ENCODE peak calls at places on chromosomes 1 and 21, in four cellular contexts. U, W, X and K are unnamed samples.

GRCh38 chr1:39354572-39354971 is 136.9 kb upstream of the BMP8A start:
- DNase-seq in X (no peak), W (no peak), U (no peak), K (no peak)

GRCh38 chr1:9436258-9436657 is 103.0 kb upstream of the SLC25A33 start:
- DNase-seq in U (no peak), W (no peak), X (peak), K (no peak)

GRCh38 chr1:234608026-234608719 is 1.8 kb downstream of the IRF2BP2 start:
- DNase-seq in W (peak), U (peak), X (peak), K (no peak)

GRCh38 chr1:156513189-156513588 is 12.6 kb upstream of the MEF2D start:
- DNase-seq in U (no peak), X (no peak), W (no peak), K (no peak)

GRCh38 chr1:10647414-10648170 is 148.9 kb downstream of the CASZ1 start:
- DNase-seq in X (no peak), W (no peak), U (no peak), K (no peak)

GRCh38 chr1:42745851-42746250 is 5.8 kb upstream of the CLDN19 start:
- DNase-seq in U (no peak), W (no peak), X (no peak), K (no peak)

GRCh38 chr21:40623550-40623949 is 223.4 kb downstream of the DSCAM start:
- DNase-seq in X (no peak), W (no peak), U (no peak), K (no peak)

GRCh38 chr1:116911166-116911553 is 1.4 kb downstream of the PTGFRN start:
- DNase-seq in X (no peak), W (no peak), U (peak), K (peak)

GRCh38 chr1:15775706-15776105 is 17.1 kb downstream of the FBLIM1 start:
- DNase-seq in W (no peak), U (no peak), X (no peak), K (no peak)

GRCh38 chr1:72062584-72062983 is 219.8 kb downstream of the NEGR1 start:
- DNase-seq in U (no peak), X (no peak), W (no peak), K (no peak)

GRCh38 chr1:241579434-241579833 is 47.3 kb downstream of the KMO start:
- DNase-seq in U (no peak), X (no peak), W (no peak), K (no peak)

GRCh38 chr1:81560629-81561028 is 240.1 kb upstream of the ADGRL2 start:
- DNase-seq in X (no peak), W (no peak), U (no peak), K (no peak)

GRCh38 chr1:212433577-212434462 is 1.1 kb downstream of the NENF start:
- DNase-seq in W (no peak), U (no peak), X (no peak), K (no peak)

GRCh38 chr1:50971748-50972305 is 1.8 kb downstream of the CDKN2C start:
- DNase-seq in W (no peak), U (no peak), X (no peak), K (no peak)

GRCh38 chr1:118100686-118101300 is 84.2 kb downstream of the SPAG17 start:
- DNase-seq in X (no peak), U (no peak), W (no peak), K (no peak)

GRCh38 chr21:42565206-42565810 is 51.7 kb downstream of the SLC37A1 start:
- DNase-seq in X (no peak), U (no peak), W (no peak), K (no peak)

GRCh38 chr1:96865731-96866684 is 144.4 kb downstream of the PTBP2 start:
- DNase-seq in W (no peak), U (no peak), X (no peak), K (no peak)

GRCh38 chr1:84621553-84621952 is 47.3 kb upstream of the CTBS start:
- DNase-seq in W (no peak), U (no peak), X (no peak), K (no peak)

GRCh38 chr1:194024659-194025058 is 838.2 kb upstream of the B3GALT2 start:
- DNase-seq in W (no peak), X (no peak), U (no peak), K (no peak)

GRCh38 chr1:190754769-190755168 is 277.1 kb upstream of the BRINP3 start:
- DNase-seq in U (peak), W (no peak), X (peak), K (no peak)

GRCh38 chr21:27300770-27301169 is 333.9 kb upstream of the ADAMTS5 start:
- DNase-seq in X (no peak), W (no peak), U (no peak), K (no peak)

GRCh38 chr1:93000751-93001175 is 39.5 kb upstream of the DIPK1A start:
- DNase-seq in U (no peak), X (no peak), W (no peak), K (no peak)

GRCh38 chr1:28298438-28298837 is 30.4 kb upstream of the MED18 start:
- DNase-seq in U (no peak), X (no peak), W (no peak), K (no peak)

GRCh38 chr1:115679141-115679611 is 37.4 kb downstream of the VANGL1 start:
- DNase-seq in X (no peak), W (no peak), U (peak), K (no peak)

GRCh38 chr1:19988269-19989006 is 9.0 kb upstream of the PLA2G2A start:
- DNase-seq in X (peak), W (no peak), U (no peak), K (no peak)

GRCh38 chr1:79497193-79497773 is 490.8 kb upstream of the ADGRL4 start:
- DNase-seq in U (peak), X (peak), W (no peak), K (peak)

GRCh38 chr1:56481140-56481694 is 98.1 kb downstream of the PLPP3 start:
- DNase-seq in W (no peak), X (no peak), U (no peak), K (no peak)

GRCh38 chr1:56577859-56578663 is 1.3 kb downstream of the PLPP3 start:
- DNase-seq in W (no peak), U (no peak), X (peak), K (peak)

GRCh38 chr1:206505702-206506375 is 1.5 kb upstream of the RASSF5 start:
- DNase-seq in U (peak), W (no peak), X (no peak), K (no peak)

GRCh38 chr1:235720544-235720943 is 71.0 kb upstream of the GNG4 start:
- DNase-seq in U (no peak), W (no peak), X (no peak), K (no peak)

GRCh38 chr1:240207073-240207709 is 115.5 kb downstream of the FMN2 start:
- DNase-seq in X (no peak), U (no peak), W (no peak), K (no peak)

GRCh38 chr1:23202263-23202749 is 15.0 kb downstream of the HTR1D start:
- DNase-seq in U (no peak), W (no peak), X (no peak), K (no peak)

GRCh38 chr1:30929135-30929889 is 20.8 kb upstream of the SDC3 start:
- DNase-seq in X (peak), W (no peak), U (peak), K (peak)

GRCh38 chr1:34460193-34460592 is 283.5 kb downstream of the C1orf94 start:
- DNase-seq in W (peak), X (peak), U (peak), K (peak)
- TF ChIP-seq SP1 in W (no peak), X (no peak), U (no peak), K (no peak)

GRCh38 chr1:185581020-185581419 is 153.2 kb upstream of the HMCN1 start:
- DNase-seq in X (peak), U (no peak), W (no peak), K (no peak)

GRCh38 chr1:185581961-185582725 is 152.0 kb upstream of the HMCN1 start:
- DNase-seq in W (no peak), X (no peak), U (no peak), K (no peak)

DNA sequence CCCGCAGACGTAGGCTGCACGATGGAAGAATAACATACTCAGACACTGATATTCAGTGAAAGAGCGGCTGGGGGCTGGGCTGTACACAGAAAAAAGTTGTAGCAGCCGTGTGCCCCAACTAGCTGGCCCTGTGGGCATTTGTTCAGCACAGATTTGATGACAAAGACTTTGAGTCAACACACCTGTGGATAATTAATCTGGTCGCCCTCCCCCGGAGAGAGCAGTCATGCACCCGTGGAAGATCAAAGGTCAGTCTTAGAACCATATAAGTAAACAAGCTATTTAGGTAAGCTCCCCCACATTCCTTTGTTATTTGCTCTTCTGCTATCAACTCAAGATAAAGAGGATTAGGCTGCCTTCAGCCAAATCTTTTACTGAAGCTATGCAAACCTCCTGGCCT is 148.4 kb upstream of the HMCN1 start:
- DNase-seq in U (no peak), W (no peak), X (peak), K (no peak)
- TF ChIP-seq TARDBP in U (no peak), W (no peak), X (no peak), K (no peak)

DNA sequence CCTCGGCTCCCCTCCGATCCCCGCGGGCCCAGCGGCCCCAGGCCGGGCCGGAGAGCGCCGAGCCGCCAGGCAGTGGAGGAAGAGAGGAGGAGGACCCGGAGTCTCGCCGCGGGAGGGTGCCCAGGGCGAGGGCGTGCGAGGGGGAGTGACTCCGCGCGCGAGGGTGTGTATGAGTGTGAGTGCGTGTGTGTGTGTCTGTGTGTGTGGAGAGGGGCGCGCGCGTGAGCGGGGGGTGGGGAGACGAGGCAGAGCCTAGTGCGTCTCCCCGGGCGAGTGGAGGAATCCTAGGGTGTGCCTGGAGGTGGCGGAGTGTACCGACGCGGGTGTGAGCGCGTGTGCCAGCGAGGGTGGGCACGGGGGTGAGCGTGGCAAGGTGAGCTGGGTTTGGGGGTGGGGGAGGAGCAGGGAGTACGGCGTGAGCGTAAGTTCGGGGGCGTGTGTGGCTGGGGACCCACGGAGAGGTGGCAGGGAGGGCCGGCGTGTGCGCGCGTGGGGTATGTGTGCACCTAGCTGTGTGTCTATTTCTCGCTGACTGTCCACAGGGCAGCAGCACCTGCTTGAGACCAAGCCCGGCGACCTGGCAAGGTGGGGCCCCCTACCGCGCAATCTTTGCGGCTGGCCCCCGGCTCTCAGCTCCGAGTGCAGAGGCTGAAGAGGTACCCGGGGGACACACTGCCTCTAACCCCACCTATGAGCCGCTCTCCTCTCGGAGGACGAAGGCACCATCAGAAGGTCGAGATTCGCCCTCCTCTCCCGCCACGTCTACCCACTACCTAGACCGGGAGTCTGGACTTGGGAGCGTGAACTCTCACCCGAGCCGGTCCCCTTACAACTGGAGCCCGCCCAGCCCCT is 784 bp upstream of the KCND3 start:
- DNase-seq in X (no peak), U (no peak), W (no peak), K (peak)
- TF ChIP-seq SP1 in X (no peak), U (no peak), W (no peak), K (no peak)

GRCh38 chr1:167983797-167984196 is 46.9 kb upstream of the MPC2 start:
- DNase-seq in W (no peak), U (peak), X (no peak), K (no peak)
- TF ChIP-seq TARDBP in W (no peak), U (no peak), X (no peak), K (no peak)

GRCh38 chr1:181033128-181033798 is 520 bp upstream of the MR1 start:
- DNase-seq in X (no peak), U (peak), W (peak), K (no peak)

GRCh38 chr1:181028241-181029014 is 5.4 kb upstream of the MR1 start:
- DNase-seq in U (no peak), X (no peak), W (no peak), K (no peak)

GRCh38 chr1:181038399-181038873 is 4.7 kb downstream of the MR1 start:
- DNase-seq in X (peak), U (peak), W (no peak), K (peak)

GRCh38 chr1:181036107-181036843 is 2.5 kb downstream of the MR1 start:
- DNase-seq in U (peak), X (no peak), W (no peak), K (no peak)

GRCh38 chr1:181033799-181034391 is at the start of gene MR1:
- DNase-seq in W (peak), X (peak), U (peak), K (peak)
- TF ChIP-seq SP1 in W (no peak), X (no peak), U (no peak), K (no peak)

DNA sequence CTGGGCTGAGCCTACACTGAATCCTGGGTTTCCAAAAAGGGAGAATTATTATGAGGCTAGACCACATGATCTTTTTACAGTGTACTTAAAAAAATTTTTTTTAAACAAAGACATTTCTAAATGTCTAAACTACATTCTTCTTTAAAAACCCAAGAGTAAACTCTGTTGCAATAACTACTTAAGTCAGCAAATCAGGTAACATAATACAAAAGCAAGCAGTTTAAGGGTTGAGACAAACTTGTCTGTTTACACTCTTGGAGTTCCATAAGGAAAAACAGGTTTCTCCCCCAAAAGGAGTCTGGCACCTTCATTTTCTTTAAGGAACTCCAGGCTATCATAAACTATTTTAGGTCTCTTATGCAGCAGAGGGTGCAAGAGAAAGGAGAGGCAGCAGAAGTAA is 12.5 kb upstream of the ANKRD45 start:
- DNase-seq in X (no peak), U (no peak), W (no peak), K (no peak)
- TF ChIP-seq TARDBP in X (no peak), U (no peak), W (no peak), K (no peak)

DNA sequence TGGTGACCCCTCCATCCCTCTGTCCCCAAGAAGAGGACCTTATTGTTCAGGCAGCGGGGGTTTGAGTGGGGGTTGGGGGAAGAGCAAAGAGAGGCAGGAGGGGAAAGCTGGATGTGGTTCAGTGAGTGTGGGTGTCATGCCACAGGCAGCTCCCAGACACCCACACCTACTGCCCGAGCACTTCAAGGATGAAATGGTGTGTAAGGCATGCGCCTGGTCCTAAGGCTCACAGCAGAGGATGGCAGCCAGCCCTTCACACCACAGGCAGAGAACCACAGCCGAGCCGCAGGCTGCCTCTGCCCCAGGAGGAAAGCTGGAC is 49.9 kb upstream of the STUM start:
- DNase-seq in W (no peak), U (no peak), X (no peak), K (no peak)
- TF ChIP-seq SP1 in W (no peak), U (no peak), X (no peak), K (no peak)

GRCh38 chr1:59554011-59554673 is 257.2 kb downstream of the FGGY start:
- DNase-seq in W (no peak), X (no peak), U (no peak), K (no peak)
- TF ChIP-seq TARDBP in W (no peak), X (no peak), U (no peak), K (no peak)

GRCh38 chr21:16514316-16514715 is 784.5 kb downstream of the USP25 start:
- DNase-seq in X (no peak), U (no peak), W (no peak), K (no peak)

DNA sequence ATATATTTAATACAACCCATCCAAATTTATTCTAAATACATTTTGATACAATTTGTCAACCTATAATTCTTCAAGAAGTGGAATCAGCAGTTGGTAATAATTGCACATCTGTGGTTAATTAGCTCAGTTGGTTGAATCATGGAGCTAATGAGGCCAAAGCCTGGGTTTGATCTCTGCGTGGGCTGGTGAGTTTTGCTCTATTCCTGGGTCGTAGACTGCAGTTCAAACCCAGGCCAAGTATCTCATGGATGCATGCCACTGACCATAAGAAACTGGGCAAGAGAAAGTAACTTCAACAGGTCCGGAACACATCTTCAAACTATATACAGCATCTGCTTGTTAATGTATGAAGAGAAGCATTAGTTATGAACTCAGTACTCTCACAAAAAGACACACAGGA is 779.7 kb downstream of the USP25 start:
- DNase-seq in U (no peak), X (no peak), W (no peak), K (no peak)
- TF ChIP-seq SP1 in U (no peak), X (no peak), W (no peak), K (no peak)

DNA sequence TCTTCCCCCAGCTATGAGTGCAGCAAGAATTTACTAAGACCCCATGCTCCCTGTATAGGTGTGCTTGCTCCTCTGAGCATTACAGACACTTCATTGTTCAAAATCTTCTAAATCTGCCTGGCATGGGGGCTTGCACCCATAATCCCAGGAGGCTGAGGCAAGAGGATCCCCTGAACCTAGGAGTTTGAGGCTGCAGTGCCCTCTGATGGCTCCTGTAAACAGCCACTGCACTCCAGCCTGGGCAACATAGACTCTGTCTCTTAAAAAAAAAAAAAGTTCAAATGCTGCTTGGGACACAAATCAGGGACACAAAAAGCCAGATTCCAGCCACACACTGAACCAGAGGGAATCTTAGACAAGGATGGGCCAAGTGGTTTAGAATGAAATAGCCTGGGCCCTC is 3.4 kb upstream of the ACOT7 start:
- DNase-seq in X (no peak), U (no peak), W (no peak), K (no peak)
- TF ChIP-seq TARDBP in X (no peak), U (no peak), W (no peak), K (no peak)